ENCODE peak calls at places on chromosomes 12 and 14, in five cellular contexts. R is astrocyte of the cerebellum, V is kidney epithelial cell, S is DND-41, U is colonic mucosa. I is an unnamed sample.
A peak's percentile ranks its signal among the peaks of the same experiment; 100 is the strongest.

GRCh38 chr12:15206338-15206737 is 14.9 kb downstream of the RERG start:
- DNase-seq in U (no peak), V (no peak), R (no peak), S (no peak), I (no peak)

GRCh38 chr14:101495827-101496778 is 65.2 kb upstream of the DIO3 start:
- DNase-seq in R (no peak), S (no peak), V (no peak), U (no peak), I (no peak)

GRCh38 chr14:75222208-75222701 is 45.8 kb upstream of the TMED10 start:
- DNase-seq in R (no peak), U (no peak), S (no peak), V (no peak), I (peak; percentile 23)

GRCh38 chr12:51329742-51330141 is 5.8 kb upstream of the BIN2 start:
- DNase-seq in R (no peak), V (no peak), U (no peak), S (no peak), I (no peak)

GRCh38 chr12:6772331-6772695 is at the start of gene LAG3:
- DNase-seq in U (peak; percentile 32), V (no peak), R (no peak), S (no peak), I (no peak)

GRCh38 chr14:94536836-94537235 is 24.4 kb upstream of the SERPINA4 start:
- DNase-seq in U (no peak), R (no peak), S (no peak), V (no peak), I (no peak)

GRCh38 chr12:9180810-9181209 is 27.4 kb downstream of the PZP start:
- DNase-seq in R (no peak), S (no peak), V (no peak), U (no peak), I (no peak)

GRCh38 chr14:103314496-103315277 is 19.4 kb upstream of the EIF5 start:
- DNase-seq in S (no peak), U (no peak), R (no peak), V (no peak), I (no peak)

GRCh38 chr12:102675672-102676071 is 195.3 kb upstream of the IGF1 start:
- DNase-seq in R (peak; percentile 2), V (no peak), S (no peak), U (no peak), I (no peak)

GRCh38 chr14:68247867-68248266 is 428.3 kb downstream of the RAD51B start:
- DNase-seq in S (no peak), R (no peak), V (no peak), U (peak; percentile 40), I (no peak)

GRCh38 chr12:115886666-115887065 is 390.8 kb downstream of the MED13L start:
- DNase-seq in U (no peak), V (no peak), R (no peak), S (no peak), I (no peak)

GRCh38 chr12:55930771-55931316 is at the start of gene DGKA:
- DNase-seq in U (peak; percentile 77), V (no peak), S (peak; percentile 97), R (peak; percentile 53), I (no peak)

GRCh38 chr12:96211989-96212388 is 17.8 kb downstream of the ELK3 start:
- DNase-seq in R (no peak), U (no peak), V (no peak), S (peak; percentile 58), I (no peak)

GRCh38 chr12:55972906-55973597 is 826 bp upstream of the RAB5B start:
- DNase-seq in R (no peak), V (no peak), U (no peak), S (no peak), I (no peak)

GRCh38 chr12:33438890-33439586 is 581 bp downstream of the SYT10 start:
- DNase-seq in V (no peak), R (no peak), S (no peak), U (no peak), I (no peak)

GRCh38 chr14:100649173-100649519 is 61.9 kb upstream of the BEGAIN start:
- DNase-seq in U (no peak), S (no peak), R (peak; percentile 42), V (no peak), I (no peak)

GRCh38 chr12:11746024-11746771 is 96.7 kb downstream of the ETV6 start:
- DNase-seq in U (no peak), S (no peak), V (peak; percentile 42), R (no peak), I (no peak)

GRCh38 chr14:73503648-73504047 is 12.9 kb downstream of the RIOX1 start:
- DNase-seq in U (no peak), R (no peak), S (no peak), V (no peak), I (no peak)

GRCh38 chr12:11482955-11483354 is 87.6 kb upstream of the PRB2 start:
- DNase-seq in R (no peak), S (no peak), V (no peak), U (no peak), I (no peak)

GRCh38 chr12:23534196-23534595 is 415.3 kb downstream of the SOX5 start:
- DNase-seq in R (no peak), S (no peak), U (no peak), V (no peak), I (no peak)

GRCh38 chr12:67826946-67827719 is 162.1 kb upstream of the IFNG-AS1 start:
- DNase-seq in S (no peak), U (peak; percentile 28), V (no peak), R (no peak), I (no peak)

GRCh38 chr14:76194327-76194726 is 42.6 kb downstream of the GPATCH2L start:
- DNase-seq in R (no peak), U (no peak), V (no peak), S (no peak), I (no peak)

GRCh38 chr12:11877869-11878780 is 192.6 kb upstream of the BCL2L14 start:
- DNase-seq in U (peak; percentile 79), V (peak; percentile 77), R (no peak), S (peak; percentile 45), I (no peak)

GRCh38 chr12:96192926-96193573 is 1.1 kb upstream of the ELK3 start:
- DNase-seq in U (no peak), S (no peak), R (no peak), V (no peak), I (no peak)

GRCh38 chr14:66782853-66783252 is 274.9 kb downstream of the GPHN start:
- DNase-seq in R (no peak), U (no peak), S (no peak), V (no peak), I (no peak)

DNA sequence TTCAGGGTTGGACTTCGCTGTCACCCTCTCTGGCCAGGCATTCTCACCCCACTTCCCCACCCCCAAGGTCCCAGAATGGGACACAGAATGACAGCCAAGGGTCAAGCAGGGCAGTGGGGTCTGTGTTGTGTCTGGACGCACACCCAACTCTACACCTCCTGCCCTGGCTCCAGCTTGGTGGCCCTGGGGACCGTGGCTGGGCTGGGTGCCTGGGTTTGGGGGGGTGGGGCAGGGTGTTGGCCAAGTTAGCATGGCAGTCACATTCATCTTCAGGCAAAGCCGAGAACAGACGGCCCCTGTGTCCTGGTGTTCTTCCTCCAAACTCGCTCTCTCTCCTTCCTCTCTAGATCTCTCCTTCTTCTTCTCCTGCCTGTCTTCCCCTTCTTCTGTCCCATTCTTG is 5.6 kb downstream of the LRP1 start:
- DNase-seq in S (no peak), V (no peak), R (no peak), U (peak; percentile 23), I (no peak)
- H3K4me3 ChIP-seq in S (no peak overlapping the region), V (no peak overlapping the region), R (peak overlapping the region; percentile 5), U (no peak overlapping the region), I (no peak overlapping the region)

GRCh38 chr12:108854453-108855283 is 2.7 kb downstream of the SSH1 start:
- DNase-seq in V (peak; percentile 96), S (no peak), R (peak; percentile 91), U (no peak), I (peak; percentile 98)
- H3K4me3 ChIP-seq in V (no peak overlapping the region), S (no peak overlapping the region), R (peak overlapping the region; percentile 11), U (no peak overlapping the region), I (peak overlapping the region; percentile 99)

DNA sequence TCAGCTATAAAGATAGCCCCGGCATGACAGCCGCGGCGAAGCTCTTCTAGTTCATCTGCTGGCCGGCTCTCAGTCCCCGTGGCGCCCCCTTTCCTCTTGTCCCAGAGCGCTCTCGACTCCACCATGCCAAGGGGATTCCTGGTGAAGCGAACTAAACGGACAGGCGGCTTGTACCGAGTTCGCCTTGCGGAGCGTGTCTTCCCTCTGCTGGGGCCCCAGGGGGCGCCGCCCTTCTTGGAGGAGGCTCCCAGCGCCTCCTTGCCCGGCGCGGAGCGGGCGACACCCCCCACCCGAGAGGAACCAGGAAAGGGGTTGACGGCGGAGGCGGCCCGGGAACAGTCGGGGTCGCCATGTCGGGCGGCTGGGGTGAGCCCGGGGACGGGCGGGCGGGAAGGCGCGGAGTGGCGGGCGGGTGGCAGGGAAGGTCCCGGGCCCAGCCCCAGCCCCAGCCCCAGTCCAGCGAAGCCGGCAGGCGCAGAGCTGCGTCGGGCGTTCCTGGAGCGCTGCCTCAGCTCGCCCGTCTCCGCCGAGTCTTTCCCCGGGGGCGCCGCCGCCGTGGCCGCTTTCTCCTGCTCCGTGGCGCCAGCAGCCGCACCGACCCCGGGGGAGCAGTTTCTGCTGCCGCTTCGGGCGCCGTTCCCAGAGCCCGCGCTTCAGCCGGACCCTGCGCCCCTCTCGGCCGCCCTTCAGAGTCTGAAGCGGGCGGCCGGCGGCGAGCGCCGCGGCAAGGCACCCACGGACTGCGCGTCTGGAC is at the start of gene INSM2:
- DNase-seq in S (no peak), V (no peak), U (no peak), R (no peak), I (no peak)
- H3K4me3 ChIP-seq in S (no peak within 1 kb of the TSS), V (peak within 1 kb of the TSS; percentile 50), U (peak within 1 kb of the TSS; percentile 57), R (peak within 1 kb of the TSS; percentile 55), I (peak within 1 kb of the TSS; percentile 55)

GRCh38 chr14:36519431-36520321 is at the start of gene NKX2-1:
- DNase-seq in U (no peak), V (no peak), S (no peak), R (no peak), I (no peak)

GRCh38 chr14:36518586-36519430 is 1.2 kb downstream of the NKX2-1 start:
- DNase-seq in V (no peak), R (no peak), S (no peak), U (no peak), I (no peak)

GRCh38 chr14:36522347-36522971 is 2.4 kb upstream of the NKX2-1 start:
- DNase-seq in V (no peak), R (no peak), U (no peak), S (no peak), I (no peak)

GRCh38 chr14:36521598-36522345 is 1.7 kb upstream of the NKX2-1 start:
- DNase-seq in U (no peak), S (no peak), V (no peak), R (no peak), I (no peak)

DNA sequence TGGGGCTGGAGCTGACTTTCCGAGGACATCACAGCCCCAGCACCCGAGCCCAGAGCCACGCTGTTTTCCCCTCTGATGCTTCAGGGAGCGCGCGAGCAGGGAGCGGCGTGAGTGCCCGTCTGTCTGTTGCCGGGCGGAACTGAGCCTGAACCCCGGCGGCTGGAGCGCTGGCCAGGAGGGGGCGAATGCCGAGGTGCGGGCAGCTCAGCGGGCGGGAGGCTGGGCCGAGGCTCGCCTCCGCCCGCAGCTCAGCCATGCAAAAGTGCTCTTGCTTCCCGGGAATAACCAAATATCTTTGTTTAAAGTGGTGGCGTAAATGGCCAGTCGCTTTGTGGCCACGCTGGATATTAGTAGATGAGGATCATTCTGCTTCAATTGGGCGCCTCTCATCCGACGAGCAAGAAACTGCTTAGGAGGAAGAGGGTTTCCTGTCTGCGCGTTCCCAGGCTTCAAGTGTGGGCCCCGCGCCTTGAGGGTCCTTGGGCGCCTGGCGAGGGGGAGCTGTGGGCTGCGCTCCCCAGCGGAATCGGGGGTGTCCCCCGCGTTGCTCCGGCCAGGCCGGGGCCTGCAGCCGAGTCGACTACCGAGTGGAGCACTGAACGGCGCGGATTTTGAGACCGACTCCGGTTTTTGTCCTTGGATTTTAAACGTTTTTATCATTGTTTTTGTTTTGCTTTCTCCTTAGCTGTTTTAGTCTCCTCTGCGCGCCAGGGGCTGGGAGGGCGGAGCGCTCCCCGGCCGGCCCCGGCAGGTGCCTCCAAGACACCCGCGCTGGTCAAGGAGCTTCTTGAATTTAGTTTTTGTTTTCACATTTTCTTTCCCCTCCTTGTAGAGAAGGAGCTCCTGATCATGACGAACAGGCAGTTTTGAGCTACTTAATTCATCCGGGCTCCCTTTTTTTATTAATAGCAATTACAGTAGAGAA is 831 bp upstream of the NKX2-1 start:
- DNase-seq in R (no peak), S (no peak), V (no peak), U (peak; percentile 46), I (peak; percentile 2)
- H3K4me3 ChIP-seq in R (no peak overlapping the region), S (no peak overlapping the region), V (no peak overlapping the region), U (no peak overlapping the region), I (no peak overlapping the region)

I was measured in retinal pigment epithelial cell.